ENCODE peak calls at places on chromosome 6, in nine cellular contexts. One of them, this sample, is unnamed. For H3K27me3, the result is how much of the 10 kb centered on the place peaks cover.

GRCh38 chr6:124131779-124132178 is 328.1 kb downstream of the NKAIN2 start:
- DNase-seq in neuronal stem cell: no peak
- DNase-seq in Peyer's patch: no peak
- DNase-seq in stomach: no peak
- DNase-seq in brain microvascular endothelial cell: no peak
- DNase-seq in PC-9: peak
- DNase-seq in neural progenitor cell: no peak
- DNase-seq in ascending aorta: no peak
- DNase-seq in osteoblast: no peak
- DNase-seq in this sample: no peak

GRCh38 chr6:64553414-64553813 is 917.8 kb downstream of the PHF3 start:
- DNase-seq in neuronal stem cell: no peak
- DNase-seq in Peyer's patch: no peak
- DNase-seq in stomach: no peak
- DNase-seq in brain microvascular endothelial cell: no peak
- DNase-seq in PC-9: no peak
- DNase-seq in neural progenitor cell: no peak
- DNase-seq in ascending aorta: no peak
- DNase-seq in osteoblast: no peak
- DNase-seq in this sample: no peak

GRCh38 chr6:113457156-113457555 is 400.0 kb upstream of the MARCKS start:
- DNase-seq in neuronal stem cell: no peak
- DNase-seq in Peyer's patch: no peak
- DNase-seq in stomach: no peak
- DNase-seq in brain microvascular endothelial cell: peak
- DNase-seq in PC-9: no peak
- DNase-seq in neural progenitor cell: no peak
- DNase-seq in ascending aorta: peak
- DNase-seq in osteoblast: peak
- DNase-seq in this sample: peak

GRCh38 chr6:99276747-99277146 is 72.7 kb downstream of the FAXC start:
- DNase-seq in neuronal stem cell: no peak
- DNase-seq in Peyer's patch: no peak
- DNase-seq in stomach: no peak
- DNase-seq in brain microvascular endothelial cell: peak
- DNase-seq in PC-9: no peak
- DNase-seq in neural progenitor cell: no peak
- DNase-seq in ascending aorta: no peak
- DNase-seq in osteoblast: no peak
- DNase-seq in this sample: no peak

GRCh38 chr6:154218336-154218735 is 138.3 kb downstream of the IPCEF1 start:
- DNase-seq in neuronal stem cell: no peak
- DNase-seq in Peyer's patch: no peak
- DNase-seq in stomach: no peak
- DNase-seq in brain microvascular endothelial cell: no peak
- DNase-seq in PC-9: no peak
- DNase-seq in neural progenitor cell: no peak
- DNase-seq in ascending aorta: no peak
- DNase-seq in osteoblast: no peak
- DNase-seq in this sample: no peak

GRCh38 chr6:88141641-88142298 is 24.4 kb downstream of the CNR1 start:
- DNase-seq in neuronal stem cell: no peak
- DNase-seq in Peyer's patch: peak
- DNase-seq in stomach: no peak
- DNase-seq in brain microvascular endothelial cell: no peak
- DNase-seq in PC-9: no peak
- DNase-seq in neural progenitor cell: no peak
- DNase-seq in ascending aorta: no peak
- DNase-seq in osteoblast: no peak
- DNase-seq in this sample: no peak

GRCh38 chr6:44985006-44985405 is 343.1 kb upstream of the RUNX2 start:
- DNase-seq in neuronal stem cell: no peak
- DNase-seq in Peyer's patch: no peak
- DNase-seq in stomach: no peak
- DNase-seq in brain microvascular endothelial cell: no peak
- DNase-seq in PC-9: no peak
- DNase-seq in neural progenitor cell: no peak
- DNase-seq in ascending aorta: no peak
- DNase-seq in osteoblast: no peak
- DNase-seq in this sample: no peak

GRCh38 chr6:21371676-21372161 is 221.8 kb upstream of the SOX4 start:
- DNase-seq in neuronal stem cell: peak
- DNase-seq in Peyer's patch: no peak
- DNase-seq in stomach: no peak
- DNase-seq in brain microvascular endothelial cell: no peak
- DNase-seq in PC-9: no peak
- DNase-seq in neural progenitor cell: peak
- DNase-seq in ascending aorta: no peak
- DNase-seq in osteoblast: no peak
- DNase-seq in this sample: no peak

GRCh38 chr6:157323114-157323923 is at the start of gene TMEM242:
- DNase-seq in neuronal stem cell: peak
- DNase-seq in Peyer's patch: peak
- DNase-seq in stomach: peak
- DNase-seq in brain microvascular endothelial cell: peak
- DNase-seq in PC-9: peak
- DNase-seq in neural progenitor cell: peak
- DNase-seq in ascending aorta: peak
- DNase-seq in osteoblast: peak
- DNase-seq in this sample: peak

GRCh38 chr6:159008656-159009288 is 8.8 kb upstream of the RSPH3 start:
- DNase-seq in neuronal stem cell: no peak
- DNase-seq in Peyer's patch: no peak
- DNase-seq in stomach: no peak
- DNase-seq in brain microvascular endothelial cell: no peak
- DNase-seq in PC-9: no peak
- DNase-seq in neural progenitor cell: peak
- DNase-seq in ascending aorta: no peak
- DNase-seq in osteoblast: no peak
- DNase-seq in this sample: peak

GRCh38 chr6:125314019-125314581 is 12.3 kb upstream of the HDDC2 start:
- DNase-seq in neuronal stem cell: peak
- DNase-seq in Peyer's patch: peak
- DNase-seq in stomach: peak
- DNase-seq in brain microvascular endothelial cell: peak
- DNase-seq in PC-9: peak
- DNase-seq in neural progenitor cell: peak
- DNase-seq in ascending aorta: peak
- DNase-seq in osteoblast: no peak
- DNase-seq in this sample: peak

GRCh38 chr6:12602951-12603710 is 113.4 kb upstream of the PHACTR1 start:
- DNase-seq in neuronal stem cell: no peak
- DNase-seq in Peyer's patch: no peak
- DNase-seq in stomach: peak
- DNase-seq in brain microvascular endothelial cell: peak
- DNase-seq in PC-9: peak
- DNase-seq in neural progenitor cell: peak
- DNase-seq in ascending aorta: peak
- DNase-seq in osteoblast: no peak
- DNase-seq in this sample: peak

GRCh38 chr6:156917213-156917612 is 140.0 kb downstream of the ARID1B start:
- DNase-seq in neuronal stem cell: no peak
- DNase-seq in Peyer's patch: no peak
- DNase-seq in stomach: no peak
- DNase-seq in brain microvascular endothelial cell: peak
- DNase-seq in PC-9: no peak
- DNase-seq in neural progenitor cell: no peak
- DNase-seq in ascending aorta: no peak
- DNase-seq in osteoblast: peak
- DNase-seq in this sample: no peak

GRCh38 chr6:13941902-13942301 is 17.1 kb downstream of the RNF182 start:
- DNase-seq in neuronal stem cell: no peak
- DNase-seq in Peyer's patch: no peak
- DNase-seq in stomach: no peak
- DNase-seq in brain microvascular endothelial cell: no peak
- DNase-seq in PC-9: no peak
- DNase-seq in neural progenitor cell: no peak
- DNase-seq in ascending aorta: no peak
- DNase-seq in osteoblast: no peak
- DNase-seq in this sample: no peak

DNA sequence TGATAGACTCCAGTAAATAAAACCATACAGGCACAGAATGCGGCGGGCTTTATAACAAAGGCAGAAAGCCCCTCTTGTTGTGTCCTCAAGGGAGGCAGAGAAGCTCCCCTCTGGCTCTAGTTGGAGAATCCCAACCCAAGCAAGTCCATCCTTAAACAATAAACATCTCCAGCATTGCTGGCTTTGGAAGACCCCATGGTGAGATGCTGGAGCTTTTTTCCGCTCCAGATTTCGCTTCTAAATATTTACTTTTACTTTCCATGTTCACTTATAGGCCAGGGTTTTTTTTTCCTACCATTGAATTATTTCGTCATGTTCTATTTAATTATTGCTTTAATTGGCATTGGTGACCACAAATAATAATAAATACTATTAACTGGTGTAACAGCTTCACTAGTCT is 176.2 kb downstream of the MTHFD1L start:
- DNase-seq in neuronal stem cell: no peak
- DNase-seq in Peyer's patch: no peak
- DNase-seq in stomach: no peak
- DNase-seq in brain microvascular endothelial cell: no peak
- DNase-seq in PC-9: no peak
- DNase-seq in neural progenitor cell: no peak
- DNase-seq in ascending aorta: no peak
- DNase-seq in osteoblast: no peak
- DNase-seq in this sample: no peak
- H3K27ac ChIP-seq in neuronal stem cell: no peak
- H3K27ac ChIP-seq in Peyer's patch: no peak
- H3K27ac ChIP-seq in stomach: peak
- H3K27ac ChIP-seq in brain microvascular endothelial cell: peak
- H3K27ac ChIP-seq in PC-9: peak
- H3K27ac ChIP-seq in neural progenitor cell: no peak
- H3K27ac ChIP-seq in ascending aorta: peak
- H3K27ac ChIP-seq in osteoblast: peak
- H3K27ac ChIP-seq in this sample: peak

DNA sequence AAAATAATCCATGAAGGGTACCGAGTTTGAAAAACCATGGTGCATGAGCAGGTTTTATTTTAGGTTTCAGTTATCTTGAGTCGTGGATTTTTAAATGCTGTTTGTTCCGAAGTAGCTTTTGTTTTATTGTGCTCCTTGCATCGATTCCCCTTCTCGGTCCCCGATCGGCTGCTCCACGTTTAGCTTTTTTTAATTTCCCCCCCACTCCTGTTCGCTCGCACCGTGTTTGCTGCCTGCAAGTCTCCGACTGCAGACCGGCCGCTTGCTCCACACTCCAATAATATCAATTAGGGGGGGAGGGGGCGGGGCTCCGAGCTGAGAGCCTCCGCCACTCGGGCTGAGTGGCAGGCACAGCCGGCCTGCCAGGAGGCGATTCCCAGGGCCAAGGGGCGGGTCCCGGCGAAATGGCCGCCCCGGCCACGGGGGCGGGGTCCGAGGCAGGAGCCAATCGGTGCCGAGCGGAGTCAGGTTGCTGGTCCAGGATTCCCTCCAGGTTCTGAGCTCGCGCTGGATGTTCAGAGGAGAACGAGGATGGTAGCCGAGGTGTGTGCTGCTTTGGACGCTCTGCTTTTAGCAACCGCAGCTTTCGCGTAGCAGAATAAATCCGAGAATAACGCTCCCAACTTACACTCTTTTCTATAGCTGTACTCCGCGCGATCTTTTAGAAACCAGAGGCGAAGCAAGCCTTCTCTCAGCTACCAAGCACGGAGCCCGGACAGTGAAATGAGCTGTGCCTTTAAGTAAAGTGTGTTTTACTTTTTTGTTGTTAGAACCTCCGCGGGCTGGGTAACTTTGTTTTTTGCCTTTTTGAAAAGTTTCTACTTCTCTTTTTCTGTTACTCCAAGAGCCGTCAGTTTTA is at the start of gene EPHA7:
- DNase-seq in neuronal stem cell: peak
- DNase-seq in Peyer's patch: peak
- DNase-seq in stomach: peak
- DNase-seq in brain microvascular endothelial cell: peak
- DNase-seq in PC-9: peak
- DNase-seq in neural progenitor cell: peak
- DNase-seq in ascending aorta: peak
- DNase-seq in osteoblast: peak
- DNase-seq in this sample: peak
- H3K27me3 ChIP-seq in neuronal stem cell: under half
- H3K27me3 ChIP-seq in Peyer's patch: under half
- H3K27me3 ChIP-seq in stomach: under half
- H3K27me3 ChIP-seq in brain microvascular endothelial cell: under half
- H3K27me3 ChIP-seq in PC-9: under half
- H3K27me3 ChIP-seq in neural progenitor cell: under half
- H3K27me3 ChIP-seq in ascending aorta: under half
- H3K27me3 ChIP-seq in osteoblast: under half
- H3K27me3 ChIP-seq in this sample: half or more

GRCh38 chr6:134185277-134185676 is 132.6 kb downstream of the SGK1 start:
- DNase-seq in neuronal stem cell: no peak
- DNase-seq in Peyer's patch: no peak
- DNase-seq in stomach: no peak
- DNase-seq in brain microvascular endothelial cell: no peak
- DNase-seq in PC-9: no peak
- DNase-seq in neural progenitor cell: no peak
- DNase-seq in ascending aorta: no peak
- DNase-seq in osteoblast: no peak
- DNase-seq in this sample: no peak
- H3K27ac ChIP-seq in neuronal stem cell: no peak
- H3K27ac ChIP-seq in Peyer's patch: no peak
- H3K27ac ChIP-seq in stomach: no peak
- H3K27ac ChIP-seq in brain microvascular endothelial cell: no peak
- H3K27ac ChIP-seq in PC-9: no peak
- H3K27ac ChIP-seq in neural progenitor cell: no peak
- H3K27ac ChIP-seq in ascending aorta: no peak
- H3K27ac ChIP-seq in osteoblast: no peak
- H3K27ac ChIP-seq in this sample: no peak

GRCh38 chr6:35782424-35782823 is 1.6 kb downstream of the CLPSL1 start:
- DNase-seq in neuronal stem cell: no peak
- DNase-seq in Peyer's patch: no peak
- DNase-seq in stomach: no peak
- DNase-seq in brain microvascular endothelial cell: no peak
- DNase-seq in PC-9: peak
- DNase-seq in neural progenitor cell: no peak
- DNase-seq in ascending aorta: no peak
- DNase-seq in osteoblast: no peak
- DNase-seq in this sample: no peak

GRCh38 chr6:35787266-35788218 is 6.7 kb downstream of the CLPSL1 start:
- DNase-seq in neuronal stem cell: no peak
- DNase-seq in Peyer's patch: no peak
- DNase-seq in stomach: no peak
- DNase-seq in brain microvascular endothelial cell: no peak
- DNase-seq in PC-9: no peak
- DNase-seq in neural progenitor cell: no peak
- DNase-seq in ascending aorta: no peak
- DNase-seq in osteoblast: peak
- DNase-seq in this sample: no peak

GRCh38 chr6:35786810-35787209 is 6.0 kb downstream of the CLPSL1 start:
- DNase-seq in neuronal stem cell: no peak
- DNase-seq in Peyer's patch: no peak
- DNase-seq in stomach: no peak
- DNase-seq in brain microvascular endothelial cell: no peak
- DNase-seq in PC-9: no peak
- DNase-seq in neural progenitor cell: no peak
- DNase-seq in ascending aorta: no peak
- DNase-seq in osteoblast: peak
- DNase-seq in this sample: no peak

GRCh38 chr6:35788423-35788982 is 7.7 kb downstream of the CLPSL1 start:
- DNase-seq in neuronal stem cell: no peak
- DNase-seq in Peyer's patch: no peak
- DNase-seq in stomach: no peak
- DNase-seq in brain microvascular endothelial cell: no peak
- DNase-seq in PC-9: no peak
- DNase-seq in neural progenitor cell: no peak
- DNase-seq in ascending aorta: no peak
- DNase-seq in osteoblast: no peak
- DNase-seq in this sample: no peak

GRCh38 chr6:35786272-35786671 is 5.5 kb downstream of the CLPSL1 start:
- DNase-seq in neuronal stem cell: no peak
- DNase-seq in Peyer's patch: no peak
- DNase-seq in stomach: no peak
- DNase-seq in brain microvascular endothelial cell: no peak
- DNase-seq in PC-9: no peak
- DNase-seq in neural progenitor cell: no peak
- DNase-seq in ascending aorta: no peak
- DNase-seq in osteoblast: no peak
- DNase-seq in this sample: no peak
- H3K27me3 ChIP-seq in neuronal stem cell: under half
- H3K27me3 ChIP-seq in Peyer's patch: under half
- H3K27me3 ChIP-seq in stomach: under half
- H3K27me3 ChIP-seq in brain microvascular endothelial cell: under half
- H3K27me3 ChIP-seq in PC-9: under half
- H3K27me3 ChIP-seq in neural progenitor cell: under half
- H3K27me3 ChIP-seq in ascending aorta: under half
- H3K27me3 ChIP-seq in osteoblast: half or more
- H3K27me3 ChIP-seq in this sample: under half